ENCODE peak calls at places on chromosomes 16 and 17, in ten cellular contexts. One of them, this sample, is unnamed. For H3K4me1, the result is how much of the 10 kb centered on the place peaks cover.

GRCh38 chr17:77254961-77255741 is 114.4 kb downstream of the SEC14L1 start:
- DNase-seq in esophagus muscularis mucosa: no peak
- DNase-seq in K562: no peak
- DNase-seq in stomach: peak
- DNase-seq in sigmoid colon: no peak
- DNase-seq in A549: peak
- DNase-seq in transverse colon: no peak
- DNase-seq in tibial nerve: no peak
- DNase-seq in H1: no peak
- DNase-seq in suprapubic skin: no peak
- DNase-seq in this sample: no peak

GRCh38 chr16:58837950-58838349 is 103.8 kb upstream of the GOT2 start:
- DNase-seq in esophagus muscularis mucosa: no peak
- DNase-seq in K562: no peak
- DNase-seq in stomach: no peak
- DNase-seq in sigmoid colon: no peak
- DNase-seq in A549: no peak
- DNase-seq in transverse colon: no peak
- DNase-seq in tibial nerve: no peak
- DNase-seq in H1: no peak
- DNase-seq in suprapubic skin: no peak
- DNase-seq in this sample: no peak

GRCh38 chr17:38460716-38461650 is 32.7 kb downstream of the ARHGAP23 start:
- DNase-seq in esophagus muscularis mucosa: no peak
- DNase-seq in K562: peak
- DNase-seq in stomach: no peak
- DNase-seq in sigmoid colon: no peak
- DNase-seq in A549: no peak
- DNase-seq in transverse colon: no peak
- DNase-seq in tibial nerve: no peak
- DNase-seq in H1: no peak
- DNase-seq in suprapubic skin: no peak
- DNase-seq in this sample: no peak

GRCh38 chr17:29179232-29180036 is 764 bp downstream of the MYO18A start:
- DNase-seq in esophagus muscularis mucosa: no peak
- DNase-seq in K562: peak
- DNase-seq in stomach: peak
- DNase-seq in sigmoid colon: no peak
- DNase-seq in A549: peak
- DNase-seq in transverse colon: peak
- DNase-seq in tibial nerve: no peak
- DNase-seq in H1: peak
- DNase-seq in suprapubic skin: peak
- DNase-seq in this sample: peak

GRCh38 chr16:17828012-17828411 is 357.3 kb upstream of the XYLT1 start:
- DNase-seq in esophagus muscularis mucosa: no peak
- DNase-seq in K562: no peak
- DNase-seq in stomach: no peak
- DNase-seq in sigmoid colon: no peak
- DNase-seq in A549: no peak
- DNase-seq in transverse colon: no peak
- DNase-seq in tibial nerve: no peak
- DNase-seq in H1: no peak
- DNase-seq in suprapubic skin: no peak
- DNase-seq in this sample: no peak

GRCh38 chr17:1736348-1737281 is 6.1 kb upstream of the SERPINF2 start:
- DNase-seq in esophagus muscularis mucosa: no peak
- DNase-seq in K562: peak
- DNase-seq in stomach: peak
- DNase-seq in sigmoid colon: peak
- DNase-seq in A549: peak
- DNase-seq in transverse colon: peak
- DNase-seq in tibial nerve: no peak
- DNase-seq in H1: no peak
- DNase-seq in suprapubic skin: no peak
- DNase-seq in this sample: peak

GRCh38 chr16:69942099-69942491 is 9.0 kb upstream of the CLEC18A start:
- DNase-seq in esophagus muscularis mucosa: no peak
- DNase-seq in K562: no peak
- DNase-seq in stomach: no peak
- DNase-seq in sigmoid colon: no peak
- DNase-seq in A549: no peak
- DNase-seq in transverse colon: no peak
- DNase-seq in tibial nerve: no peak
- DNase-seq in H1: no peak
- DNase-seq in suprapubic skin: no peak
- DNase-seq in this sample: no peak

GRCh38 chr17:11144358-11145233 is 96.4 kb upstream of the SHISA6 start:
- DNase-seq in esophagus muscularis mucosa: no peak
- DNase-seq in K562: peak
- DNase-seq in stomach: peak
- DNase-seq in sigmoid colon: no peak
- DNase-seq in A549: peak
- DNase-seq in transverse colon: peak
- DNase-seq in tibial nerve: no peak
- DNase-seq in H1: peak
- DNase-seq in suprapubic skin: no peak
- DNase-seq in this sample: no peak

GRCh38 chr16:59478806-59479205 is 744.7 kb upstream of the GOT2 start:
- DNase-seq in esophagus muscularis mucosa: no peak
- DNase-seq in K562: no peak
- DNase-seq in stomach: no peak
- DNase-seq in sigmoid colon: no peak
- DNase-seq in A549: no peak
- DNase-seq in transverse colon: no peak
- DNase-seq in tibial nerve: no peak
- DNase-seq in H1: no peak
- DNase-seq in suprapubic skin: no peak
- DNase-seq in this sample: no peak

GRCh38 chr16:65226077-65226476 is 104.2 kb upstream of the CDH11 start:
- DNase-seq in esophagus muscularis mucosa: peak
- DNase-seq in K562: no peak
- DNase-seq in stomach: no peak
- DNase-seq in sigmoid colon: no peak
- DNase-seq in A549: no peak
- DNase-seq in transverse colon: no peak
- DNase-seq in tibial nerve: no peak
- DNase-seq in H1: no peak
- DNase-seq in suprapubic skin: no peak
- DNase-seq in this sample: no peak

GRCh38 chr16:58574895-58575294 is 54.7 kb downstream of the CNOT1 start:
- DNase-seq in esophagus muscularis mucosa: no peak
- DNase-seq in K562: no peak
- DNase-seq in stomach: no peak
- DNase-seq in sigmoid colon: no peak
- DNase-seq in A549: no peak
- DNase-seq in transverse colon: no peak
- DNase-seq in tibial nerve: no peak
- DNase-seq in H1: no peak
- DNase-seq in suprapubic skin: no peak
- DNase-seq in this sample: no peak

GRCh38 chr16:11076259-11077018 is 132.1 kb downstream of the CLEC16A start:
- DNase-seq in esophagus muscularis mucosa: no peak
- DNase-seq in K562: peak
- DNase-seq in stomach: no peak
- DNase-seq in sigmoid colon: peak
- DNase-seq in A549: no peak
- DNase-seq in transverse colon: no peak
- DNase-seq in tibial nerve: no peak
- DNase-seq in H1: no peak
- DNase-seq in suprapubic skin: no peak
- DNase-seq in this sample: no peak

DNA sequence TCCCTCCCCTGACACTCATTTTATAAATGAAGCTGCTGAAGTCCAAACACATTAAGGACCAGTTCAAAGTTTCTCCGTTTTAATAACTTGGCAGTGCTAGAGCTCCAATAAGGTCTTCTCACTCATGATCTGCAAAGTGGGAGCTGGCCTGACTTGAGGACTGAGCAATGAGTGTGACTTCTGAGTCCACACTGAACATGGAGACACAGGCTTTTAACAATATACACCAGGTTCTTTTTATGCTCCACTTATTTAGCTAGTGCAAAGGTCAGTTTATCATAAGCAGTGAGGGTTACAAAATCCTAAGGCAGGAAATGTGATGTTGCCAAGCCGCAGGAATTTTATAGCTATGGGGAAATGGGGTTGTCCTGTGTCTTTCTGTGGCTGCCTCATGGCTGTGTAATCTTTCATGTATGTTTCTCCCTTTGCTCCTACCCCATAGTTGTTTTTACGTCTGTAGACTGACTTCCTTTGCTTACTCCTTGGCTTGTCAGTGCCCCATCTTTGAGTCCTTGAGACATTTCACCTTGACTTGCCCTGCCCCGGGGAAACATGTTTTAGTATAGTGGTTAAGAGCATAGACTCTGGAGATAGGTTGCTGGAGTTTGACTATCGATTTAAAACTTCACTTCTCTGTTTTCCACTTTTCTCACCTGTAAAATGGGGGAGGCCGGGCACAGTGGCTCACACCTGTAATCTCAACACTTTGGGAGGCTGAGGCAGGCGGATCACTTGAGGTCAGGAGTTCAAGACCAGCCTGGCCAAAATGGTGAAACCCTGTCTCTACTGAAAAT is 12.2 kb upstream of the MMD start:
- DNase-seq in esophagus muscularis mucosa: no peak
- DNase-seq in K562: no peak
- DNase-seq in stomach: peak
- DNase-seq in sigmoid colon: peak
- DNase-seq in A549: peak
- DNase-seq in transverse colon: peak
- DNase-seq in tibial nerve: no peak
- DNase-seq in H1: no peak
- DNase-seq in suprapubic skin: no peak
- DNase-seq in this sample: no peak
- TF ChIP-seq EP300 in esophagus muscularis mucosa: no peak
- TF ChIP-seq EP300 in K562: no peak
- TF ChIP-seq EP300 in stomach: no peak
- TF ChIP-seq EP300 in sigmoid colon: no peak
- TF ChIP-seq EP300 in A549: peak
- TF ChIP-seq EP300 in transverse colon: peak
- TF ChIP-seq EP300 in tibial nerve: no peak
- TF ChIP-seq EP300 in H1: no peak
- TF ChIP-seq EP300 in suprapubic skin: no peak
- TF ChIP-seq EP300 in this sample: no peak

GRCh38 chr17:48457080-48457836 is 27.2 kb upstream of the SKAP1 start:
- DNase-seq in esophagus muscularis mucosa: no peak
- DNase-seq in K562: peak
- DNase-seq in stomach: peak
- DNase-seq in sigmoid colon: peak
- DNase-seq in A549: peak
- DNase-seq in transverse colon: peak
- DNase-seq in tibial nerve: no peak
- DNase-seq in H1: peak
- DNase-seq in suprapubic skin: peak
- DNase-seq in this sample: no peak

GRCh38 chr17:48453447-48453846 is 23.4 kb upstream of the SKAP1 start:
- DNase-seq in esophagus muscularis mucosa: no peak
- DNase-seq in K562: no peak
- DNase-seq in stomach: no peak
- DNase-seq in sigmoid colon: no peak
- DNase-seq in A549: no peak
- DNase-seq in transverse colon: no peak
- DNase-seq in tibial nerve: no peak
- DNase-seq in H1: no peak
- DNase-seq in suprapubic skin: no peak
- DNase-seq in this sample: no peak

GRCh38 chr17:48456584-48456983 is 26.6 kb upstream of the SKAP1 start:
- DNase-seq in esophagus muscularis mucosa: no peak
- DNase-seq in K562: no peak
- DNase-seq in stomach: no peak
- DNase-seq in sigmoid colon: no peak
- DNase-seq in A549: no peak
- DNase-seq in transverse colon: no peak
- DNase-seq in tibial nerve: no peak
- DNase-seq in H1: no peak
- DNase-seq in suprapubic skin: no peak
- DNase-seq in this sample: no peak

DNA sequence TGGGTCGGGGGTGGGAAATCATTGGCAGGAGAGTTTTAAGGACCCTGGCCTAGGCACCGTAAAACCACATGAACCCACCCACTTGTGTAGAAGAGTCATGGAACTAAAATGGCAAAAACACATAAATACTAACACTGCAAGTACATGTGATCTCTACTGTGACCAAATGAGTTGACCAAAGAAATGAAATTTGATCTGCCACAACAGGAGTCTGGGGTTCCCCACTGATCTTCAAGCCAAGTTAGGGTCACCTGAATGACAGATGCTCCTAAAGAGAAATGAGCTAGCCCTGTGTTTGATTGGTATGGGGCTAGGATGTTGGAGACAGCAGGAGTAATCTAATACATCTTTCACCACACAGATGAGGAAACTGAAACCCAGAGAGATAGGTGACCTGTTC is 21.5 kb upstream of the SKAP1 start:
- DNase-seq in esophagus muscularis mucosa: no peak
- DNase-seq in K562: no peak
- DNase-seq in stomach: no peak
- DNase-seq in sigmoid colon: no peak
- DNase-seq in A549: no peak
- DNase-seq in transverse colon: no peak
- DNase-seq in tibial nerve: no peak
- DNase-seq in H1: no peak
- DNase-seq in suprapubic skin: no peak
- DNase-seq in this sample: no peak
- H3K4me1 ChIP-seq in esophagus muscularis mucosa: under half
- H3K4me1 ChIP-seq in K562: under half
- H3K4me1 ChIP-seq in stomach: under half
- H3K4me1 ChIP-seq in sigmoid colon: under half
- H3K4me1 ChIP-seq in A549: under half
- H3K4me1 ChIP-seq in transverse colon: under half
- H3K4me1 ChIP-seq in tibial nerve: under half
- H3K4me1 ChIP-seq in H1: under half
- H3K4me1 ChIP-seq in suprapubic skin: under half
- H3K4me1 ChIP-seq in this sample: under half

GRCh38 chr17:17412331-17412730 is 64.5 kb upstream of the MED9 start:
- DNase-seq in esophagus muscularis mucosa: no peak
- DNase-seq in K562: no peak
- DNase-seq in stomach: no peak
- DNase-seq in sigmoid colon: peak
- DNase-seq in A549: no peak
- DNase-seq in transverse colon: no peak
- DNase-seq in tibial nerve: no peak
- DNase-seq in H1: no peak
- DNase-seq in suprapubic skin: no peak
- DNase-seq in this sample: no peak
- TF ChIP-seq EP300 in esophagus muscularis mucosa: no peak
- TF ChIP-seq EP300 in K562: no peak
- TF ChIP-seq EP300 in stomach: no peak
- TF ChIP-seq EP300 in sigmoid colon: no peak
- TF ChIP-seq EP300 in A549: no peak
- TF ChIP-seq EP300 in transverse colon: no peak
- TF ChIP-seq EP300 in tibial nerve: no peak
- TF ChIP-seq EP300 in H1: no peak
- TF ChIP-seq EP300 in suprapubic skin: no peak
- TF ChIP-seq EP300 in this sample: no peak

DNA sequence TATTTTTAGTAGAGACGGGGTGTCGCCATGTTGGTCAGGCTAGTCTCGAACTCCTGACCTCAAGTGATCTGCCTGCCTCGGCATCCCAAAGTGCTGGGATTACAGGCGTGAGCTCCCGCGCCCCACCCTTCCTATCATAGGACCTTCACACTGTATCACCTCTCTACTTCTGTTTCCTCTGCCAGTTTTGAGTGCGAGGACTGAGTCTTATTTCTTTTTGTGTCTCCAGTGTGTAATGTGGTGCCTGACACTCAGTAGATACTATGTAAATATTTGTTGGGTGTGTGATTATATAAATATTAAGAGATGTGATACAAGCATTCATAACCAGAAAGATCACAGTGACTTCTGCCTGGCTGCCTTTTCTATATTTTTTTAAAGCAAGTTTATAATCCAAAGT is 10.5 kb downstream of the PRKCA start:
- DNase-seq in esophagus muscularis mucosa: no peak
- DNase-seq in K562: no peak
- DNase-seq in stomach: no peak
- DNase-seq in sigmoid colon: no peak
- DNase-seq in A549: no peak
- DNase-seq in transverse colon: no peak
- DNase-seq in tibial nerve: no peak
- DNase-seq in H1: no peak
- DNase-seq in suprapubic skin: no peak
- DNase-seq in this sample: no peak
- H3K4me1 ChIP-seq in esophagus muscularis mucosa: under half
- H3K4me1 ChIP-seq in K562: under half
- H3K4me1 ChIP-seq in stomach: under half
- H3K4me1 ChIP-seq in sigmoid colon: half or more
- H3K4me1 ChIP-seq in A549: under half
- H3K4me1 ChIP-seq in transverse colon: under half
- H3K4me1 ChIP-seq in tibial nerve: under half
- H3K4me1 ChIP-seq in H1: under half
- H3K4me1 ChIP-seq in suprapubic skin: under half
- H3K4me1 ChIP-seq in this sample: under half